ENCODE peak calls at places on chromosomes 5 and 9, in seven cellular contexts. M, D, O, F, B, A and R are unnamed samples.

GRCh38 chr9:98808879-98809278 is 1.4 kb downstream of the GALNT12 start:
- DNase-seq in M (no peak), D (no peak), O (no peak), F (no peak), B (no peak), A (no peak), R (no peak)

GRCh38 chr9:134618823-134619454 is 22.7 kb upstream of the COL5A1 start:
- DNase-seq in M (peak; percentile 29), D (no peak), O (no peak), F (no peak), B (peak; percentile 2), A (no peak), R (no peak)

GRCh38 chr5:156981481-156981880 is 18.5 kb upstream of the TIMD4 start:
- DNase-seq in M (no peak), D (no peak), O (no peak), F (no peak), B (no peak), A (no peak), R (no peak)

GRCh38 chr5:141850183-141850768 is 27.9 kb downstream of the PCDH1 start:
- DNase-seq in M (peak; percentile 72), D (peak; percentile 33), O (peak; percentile 26), F (no peak), B (peak; percentile 37), A (peak; percentile 28), R (peak; percentile 50)

GRCh38 chr9:97386265-97386633 is 25.6 kb upstream of the TDRD7 start:
- DNase-seq in M (no peak), D (no peak), O (no peak), F (no peak), B (no peak), A (no peak), R (no peak)

GRCh38 chr9:127788337-127789011 is 2.6 kb downstream of the CDK9 start:
- DNase-seq in M (no peak), D (no peak), O (no peak), F (peak; percentile 85), B (no peak), A (no peak), R (peak; percentile 79)

GRCh38 chr9:120928720-120929389 is 2.3 kb upstream of the TRAF1 start:
- DNase-seq in M (peak; percentile 78), D (no peak), O (peak; percentile 42), F (peak; percentile 85), B (peak; percentile 74), A (peak; percentile 71), R (peak; percentile 86)

GRCh38 chr5:137617806-137618205 is 118.1 kb downstream of the KLHL3 start:
- DNase-seq in M (no peak), D (peak; percentile 49), O (peak; percentile 23), F (no peak), B (no peak), A (no peak), R (no peak)

GRCh38 chr9:28909526-28909925 is 1336.2 kb upstream of the C9orf72 start:
- DNase-seq in M (no peak), D (no peak), O (no peak), F (no peak), B (no peak), A (no peak), R (no peak)

GRCh38 chr9:35229779-35230143 is 68.0 kb downstream of the UNC13B start:
- DNase-seq in M (no peak), D (no peak), O (no peak), F (no peak), B (no peak), A (no peak), R (no peak)

GRCh38 chr5:150611026-150611425 is 29.4 kb upstream of the SYNPO start:
- DNase-seq in M (no peak), D (peak; percentile 28), O (no peak), F (no peak), B (no peak), A (no peak), R (no peak)

GRCh38 chr5:10546186-10546585 is 17.7 kb upstream of the ANKRD33B start:
- DNase-seq in M (no peak), D (no peak), O (no peak), F (no peak), B (no peak), A (no peak), R (no peak)

GRCh38 chr9:134537891-134538520 is 103.6 kb upstream of the COL5A1 start:
- DNase-seq in M (no peak), D (no peak), O (no peak), F (no peak), B (no peak), A (no peak), R (no peak)

GRCh38 chr5:1118738-1119137 is 6.9 kb upstream of the SLC12A7 start:
- DNase-seq in M (no peak), D (no peak), O (peak; percentile 17), F (no peak), B (peak; percentile 68), A (no peak), R (no peak)

GRCh38 chr5:61625682-61626620 is 293.9 kb downstream of the ZSWIM6 start:
- DNase-seq in M (peak; percentile 84), D (no peak), O (peak; percentile 33), F (peak; percentile 65), B (peak; percentile 67), A (peak; percentile 65), R (peak; percentile 65)

GRCh38 chr9:133575673-133576590 is 33.3 kb downstream of the FAM163B start:
- DNase-seq in M (no peak), D (no peak), O (no peak), F (no peak), B (no peak), A (no peak), R (no peak)

GRCh38 chr9:20505574-20505973 is 116.7 kb downstream of the MLLT3 start:
- DNase-seq in M (no peak), D (no peak), O (no peak), F (no peak), B (no peak), A (no peak), R (no peak)

GRCh38 chr9:128553695-128554094 is 1.3 kb downstream of the SPTAN1 start:
- DNase-seq in M (no peak), D (peak; percentile 32), O (peak; percentile 92), F (no peak), B (no peak), A (no peak), R (no peak)

GRCh38 chr5:172288465-172288864 is 4.9 kb upstream of the UBTD2 start:
- DNase-seq in M (no peak), D (no peak), O (no peak), F (no peak), B (no peak), A (no peak), R (no peak)

GRCh38 chr9:131678499-131679111 is 61.3 kb downstream of the RAPGEF1 start:
- DNase-seq in M (peak; percentile 76), D (peak; percentile 49), O (peak; percentile 89), F (peak; percentile 87), B (peak; percentile 45), A (peak; percentile 69), R (peak; percentile 82)

GRCh38 chr5:116424951-116425350 is 149.7 kb downstream of the SEMA6A start:
- DNase-seq in M (no peak), D (no peak), O (no peak), F (no peak), B (no peak), A (no peak), R (no peak)

GRCh38 chr5:36300181-36300926 is 1.3 kb downstream of the RANBP3L start:
- DNase-seq in M (no peak), D (no peak), O (no peak), F (no peak), B (no peak), A (no peak), R (no peak)

GRCh38 chr9:31574006-31574750 is 810.3 kb upstream of the ACO1 start:
- DNase-seq in M (no peak), D (no peak), O (peak; percentile 24), F (no peak), B (no peak), A (no peak), R (no peak)

GRCh38 chr5:149358294-149358651 is 427 bp downstream of the PCYOX1L start:
- DNase-seq in M (no peak), D (no peak), O (no peak), F (peak; percentile 54), B (peak; percentile 43), A (peak; percentile 26), R (peak; percentile 30)

GRCh38 chr9:81411961-81412360 is 277.4 kb downstream of the TLE1 start:
- DNase-seq in M (no peak), D (no peak), O (no peak), F (no peak), B (no peak), A (no peak), R (no peak)

GRCh38 chr5:96146675-96147074 is 185.0 kb upstream of the ELL2 start:
- DNase-seq in M (no peak), D (no peak), O (peak; percentile 60), F (no peak), B (no peak), A (no peak), R (no peak)